ENCODE peak calls at places on chromosome 4, in eight cellular contexts. N, B, O, D, Z, C, W and G are unnamed samples.

GRCh38 chr4:125198916-125199315 is 115.8 kb upstream of the FAT4 start:
- DNase-seq in W (no peak), B (no peak), O (no peak), C (no peak), Z (peak), D (no peak), N (no peak), G (peak)

GRCh38 chr4:31360786-31361185 is 640.6 kb downstream of the PCDH7 start:
- DNase-seq in D (no peak), C (no peak), Z (no peak), O (no peak), W (no peak), B (no peak), N (no peak), G (peak)

GRCh38 chr4:119209077-119209476 is 3.4 kb upstream of the USP53 start:
- DNase-seq in C (peak), B (no peak), N (peak), D (no peak), W (no peak), O (peak), Z (peak), G (peak)

GRCh38 chr4:128916832-128917231 is 107.3 kb downstream of the JADE1 start:
- DNase-seq in N (no peak), O (no peak), D (no peak), B (peak), W (peak), Z (no peak), C (peak), G (no peak)

GRCh38 chr4:76306882-76307669 is 543 bp downstream of the STBD1 start:
- DNase-seq in C (peak), B (no peak), Z (peak), O (peak), W (peak), N (no peak), D (no peak), G (peak)

GRCh38 chr4:20248155-20248558 is 3.5 kb upstream of the SLIT2 start:
- DNase-seq in N (no peak), O (peak), C (peak), W (peak), D (no peak), Z (peak), B (no peak), G (peak)

GRCh38 chr4:141899541-141899940 is 263.2 kb downstream of the IL15 start:
- DNase-seq in B (no peak), N (no peak), C (no peak), Z (peak), O (no peak), W (no peak), D (no peak), G (no peak)

GRCh38 chr4:84971319-84971932 is 4.9 kb upstream of the WDFY3 start:
- DNase-seq in N (no peak), D (no peak), W (peak), C (peak), Z (peak), O (peak), B (no peak), G (peak)

GRCh38 chr4:110059556-110060191 is 138.7 kb downstream of the ELOVL6 start:
- DNase-seq in W (no peak), N (no peak), B (no peak), O (no peak), D (no peak), Z (peak), C (peak), G (peak)

GRCh38 chr4:66585767-66586166 is 915.5 kb upstream of the EPHA5 start:
- DNase-seq in Z (no peak), C (no peak), N (no peak), O (no peak), B (no peak), D (no peak), W (no peak), G (no peak)

GRCh38 chr4:5751073-5751917 is 40.3 kb downstream of the EVC start:
- DNase-seq in Z (peak), D (no peak), C (no peak), N (no peak), W (no peak), B (no peak), O (peak), G (peak)

GRCh38 chr4:954211-955020 is 19.0 kb downstream of the DGKQ start:
- DNase-seq in O (no peak), B (no peak), Z (no peak), N (no peak), W (no peak), C (no peak), D (no peak), G (no peak)

GRCh38 chr4:53781614-53782467 is 190.6 kb upstream of the LNX1 start:
- DNase-seq in O (no peak), Z (no peak), B (no peak), D (no peak), N (no peak), C (no peak), W (no peak), G (peak)

GRCh38 chr4:1802151-1802715 is 9.1 kb downstream of the FGFR3 start:
- DNase-seq in B (no peak), W (no peak), Z (peak), C (no peak), O (no peak), N (no peak), D (no peak), G (no peak)

GRCh38 chr4:40484346-40484745 is 145.3 kb downstream of the RBM47 start:
- DNase-seq in C (no peak), N (no peak), B (no peak), Z (no peak), W (no peak), D (no peak), O (no peak), G (peak)

GRCh38 chr4:185541251-185541671 is 6.0 kb upstream of the PDLIM3 start:
- DNase-seq in B (no peak), D (no peak), W (no peak), C (no peak), O (no peak), Z (no peak), N (no peak), G (no peak)

GRCh38 chr4:41204400-41204978 is 9.9 kb downstream of the APBB2 start:
- DNase-seq in Z (peak), B (no peak), W (no peak), C (no peak), D (no peak), N (no peak), O (peak), G (peak)

GRCh38 chr4:995311-996026 is 2.3 kb upstream of the SLC26A1 start:
- DNase-seq in B (no peak), W (no peak), O (no peak), N (no peak), C (no peak), Z (no peak), D (no peak), G (no peak)

GRCh38 chr4:168871686-168872085 is 138.4 kb downstream of the CBR4 start:
- DNase-seq in N (no peak), Z (peak), O (no peak), B (no peak), C (no peak), D (no peak), W (no peak), G (no peak)

GRCh38 chr4:147975902-147976301 is 244.0 kb downstream of the ARHGAP10 start:
- DNase-seq in N (no peak), W (no peak), O (no peak), D (no peak), C (no peak), Z (peak), B (no peak), G (peak)

GRCh38 chr4:54745031-54745770 is 87.4 kb downstream of the KIT start:
- DNase-seq in W (no peak), D (no peak), N (no peak), B (no peak), C (no peak), O (no peak), Z (peak), G (no peak)

GRCh38 chr4:136562842-136563241 is 969.5 kb downstream of the PCDH18 start:
- DNase-seq in W (no peak), O (peak), Z (peak), B (no peak), N (no peak), D (no peak), C (no peak), G (peak)

GRCh38 chr4:184649026-184649970 is at the start of the genes CASP3 and PRIMPOL:
- DNase-seq in N (peak), C (peak), D (peak), W (peak), O (peak), Z (peak), B (peak), G (peak)

GRCh38 chr4:177214935-177215334 is 94.7 kb upstream of the NEIL3 start:
- DNase-seq in W (no peak), D (no peak), O (no peak), B (no peak), C (no peak), Z (peak), N (no peak), G (peak)

GRCh38 chr4:148205481-148205880 is 236.7 kb downstream of the NR3C2 start:
- DNase-seq in W (no peak), Z (no peak), D (no peak), C (no peak), B (no peak), O (no peak), N (no peak), G (no peak)

GRCh38 chr4:113013746-113014145 is 35.7 kb upstream of the ANK2 start:
- DNase-seq in C (no peak), W (no peak), Z (peak), B (no peak), O (no peak), D (no peak), N (no peak), G (no peak)

GRCh38 chr4:186021461-186022167 is 47.3 kb upstream of the TLR3 start:
- DNase-seq in O (peak), B (no peak), Z (peak), C (peak), N (no peak), W (peak), D (no peak), G (peak)